ENCODE peak calls at places on chromosome 18, in nine cellular contexts. R is endothelial cell; A is mucosa of descending colon; N is NCI-H774; V is A549; Z is activated CD8-positive, alpha-beta T cell treated with anti-CD3 and anti-CD28 coated beads for 36 hours; M is midbrain; J is iPS DF 6.9; F is pulmonary artery endothelial cell. Y is an unnamed sample.
A peak's percentile ranks its signal among the peaks of the same experiment; 100 is the strongest.

GRCh38 chr18:57813245-57813644 is 10.1 kb upstream of the ATP8B1 start:
- DNase-seq in R (no peak), A (no peak), N (no peak), V (peak; percentile 44), Z (no peak), M (no peak), J (no peak), F (peak; percentile 92), Y (peak; percentile 93)

GRCh38 chr18:3982541-3982940 is 472.6 kb downstream of the DLGAP1 start:
- DNase-seq in R (no peak), A (no peak), N (no peak), V (no peak), Z (no peak), M (no peak), J (no peak), F (no peak), Y (peak; percentile 18)

GRCh38 chr18:11366410-11366809 is 217.0 kb upstream of the PIEZO2 start:
- DNase-seq in R (no peak), A (no peak), N (no peak), V (no peak), Z (no peak), M (no peak), J (no peak), F (no peak), Y (peak; percentile 72)

GRCh38 chr18:60452424-60452823 is 79.8 kb upstream of the MC4R start:
- DNase-seq in R (no peak), A (no peak), N (no peak), V (no peak), Z (no peak), M (no peak), J (no peak), F (no peak), Y (peak; percentile 60)

GRCh38 chr18:23386317-23386716 is 66.8 kb upstream of the RIOK3 start:
- DNase-seq in R (no peak), A (no peak), N (no peak), V (no peak), Z (no peak), M (no peak), J (no peak), F (no peak), Y (no peak)

GRCh38 chr18:77019641-77020040 is 112.9 kb downstream of the MBP start:
- DNase-seq in R (no peak), A (no peak), N (no peak), V (no peak), Z (no peak), M (no peak), J (no peak), F (no peak), Y (no peak)

GRCh38 chr18:78774741-78775141 is 204.9 kb upstream of the SALL3 start:
- DNase-seq in R (no peak), A (no peak), N (no peak), V (no peak), Z (no peak), M (no peak), J (no peak), F (no peak), Y (no peak)

GRCh38 chr18:37322497-37323035 is 243.0 kb downstream of the CELF4 start:
- DNase-seq in R (peak; percentile 68), A (peak; percentile 42), N (no peak), V (peak; percentile 17), Z (peak; percentile 44), M (no peak), J (peak; percentile 45), F (no peak), Y (peak; percentile 61)

GRCh38 chr18:79413025-79413424 is 17.3 kb downstream of the NFATC1 start:
- DNase-seq in R (no peak), A (peak; percentile 6), N (no peak), V (no peak), Z (no peak), M (no peak), J (no peak), F (no peak), Y (no peak)

GRCh38 chr18:61400016-61400630 is 66.9 kb downstream of the CDH20 start:
- DNase-seq in R (no peak), A (no peak), N (no peak), V (no peak), Z (no peak), M (peak; percentile 16), J (no peak), F (no peak), Y (peak; percentile 23)

GRCh38 chr18:11040823-11041712 is 108.3 kb downstream of the PIEZO2 start:
- DNase-seq in R (peak; percentile 68), A (no peak), N (no peak), V (peak; percentile 13), Z (peak; percentile 35), M (peak; percentile 82), J (peak; percentile 37), F (no peak), Y (peak; percentile 74)

GRCh38 chr18:13216732-13217465 is 1.7 kb upstream of the LDLRAD4 start:
- DNase-seq in R (peak; percentile 68), A (peak; percentile 73), N (peak; percentile 11), V (no peak), Z (peak; percentile 61), M (peak; percentile 52), J (no peak), F (no peak), Y (no peak)

GRCh38 chr18:13321923-13322322 is 103.4 kb downstream of the LDLRAD4 start:
- DNase-seq in R (no peak), A (no peak), N (no peak), V (no peak), Z (no peak), M (no peak), J (no peak), F (no peak), Y (no peak)

GRCh38 chr18:13431886-13432285 is 213.3 kb downstream of the LDLRAD4 start:
- DNase-seq in R (no peak), A (no peak), N (no peak), V (no peak), Z (no peak), M (no peak), J (no peak), F (no peak), Y (no peak)

GRCh38 chr18:23377669-23378469 is 75.2 kb upstream of the RIOK3 start:
- DNase-seq in R (no peak), A (no peak), N (no peak), V (peak; percentile 34), Z (no peak), M (no peak), J (no peak), F (peak; percentile 56), Y (peak; percentile 90)

GRCh38 chr18:21110667-21111350 is 804 bp downstream of the ROCK1 start:
- DNase-seq in R (peak; percentile 45), A (peak; percentile 77), N (peak; percentile 24), V (no peak), Z (peak; percentile 77), M (no peak), J (no peak), F (no peak), Y (peak; percentile 53)

GRCh38 chr18:77992057-77992456 is 742.4 kb downstream of the GALR1 start:
- DNase-seq in R (no peak), A (no peak), N (no peak), V (no peak), Z (no peak), M (no peak), J (no peak), F (no peak), Y (no peak)

GRCh38 chr18:3230401-3231334 is 10.9 kb upstream of the MYOM1 start:
- DNase-seq in R (no peak), A (no peak), N (no peak), V (no peak), Z (peak; percentile 6), M (no peak), J (no peak), F (no peak), Y (no peak)

Y was measured in foreskin fibroblast.